ENCODE peak calls at places on chromosomes 13 and 19, in seven cellular contexts. X is astrocyte of the spinal cord, T is uterus, D is AG10803, C is fibroblast of the aortic adventitia, P is lower leg skin, V is cardiac muscle cell. F is an unnamed sample.

GRCh38 chr19:58409010-58409790 is 751 bp downstream of the ZNF584 start:
- DNase-seq in X (no peak), T (no peak), D (no peak), C (peak; percentile 27), P (no peak), V (peak; percentile 35), F (no peak)

GRCh38 chr13:109979186-109979585 is 192.8 kb upstream of the IRS2 start:
- DNase-seq in X (no peak), T (no peak), D (no peak), C (no peak), P (no peak), V (no peak), F (no peak)

GRCh38 chr19:32599736-32600157 is 18.8 kb downstream of the PDCD5 start:
- DNase-seq in X (peak; percentile 71), T (no peak), D (peak; percentile 70), C (peak; percentile 76), P (no peak), V (peak; percentile 80), F (peak; percentile 31)

GRCh38 chr19:29965529-29965928 is 23.5 kb downstream of the URI1 start:
- DNase-seq in X (peak; percentile 57), T (no peak), D (peak; percentile 51), C (peak; percentile 51), P (no peak), V (no peak), F (no peak)

GRCh38 chr13:41389580-41389979 is 67.8 kb upstream of the RGCC start:
- DNase-seq in X (no peak), T (no peak), D (no peak), C (no peak), P (no peak), V (no peak), F (no peak)

GRCh38 chr19:54436561-54437229 is 12.3 kb upstream of the LENG8 start:
- DNase-seq in X (no peak), T (no peak), D (no peak), C (no peak), P (no peak), V (no peak), F (no peak)

GRCh38 chr19:944663-945241 is 18.9 kb downstream of the ARID3A start:
- DNase-seq in X (no peak), T (no peak), D (no peak), C (no peak), P (no peak), V (no peak), F (no peak)

GRCh38 chr13:36193151-36193855 is 21.1 kb downstream of the SOHLH2 start:
- DNase-seq in X (peak; percentile 54), T (no peak), D (peak; percentile 15), C (peak; percentile 40), P (no peak), V (peak; percentile 44), F (peak; percentile 55)

GRCh38 chr13:47085346-47085745 is 188.5 kb upstream of the HTR2A start:
- DNase-seq in X (no peak), T (no peak), D (peak; percentile 78), C (peak; percentile 42), P (no peak), V (no peak), F (no peak)

GRCh38 chr13:101626925-101627555 is 174.6 kb downstream of the ITGBL1 start:
- DNase-seq in X (peak; percentile 41), T (no peak), D (no peak), C (peak; percentile 50), P (no peak), V (no peak), F (no peak)

GRCh38 chr13:31930901-31931522 is 100.6 kb upstream of the FRY start:
- DNase-seq in X (no peak), T (no peak), D (no peak), C (peak; percentile 13), P (no peak), V (peak; percentile 10), F (no peak)

GRCh38 chr19:19500975-19501644 is 14.2 kb downstream of the TSSK6 start:
- DNase-seq in X (no peak), T (no peak), D (no peak), C (no peak), P (no peak), V (no peak), F (no peak)

GRCh38 chr13:29805994-29806748 is 44.2 kb downstream of the UBL3 start:
- DNase-seq in X (no peak), T (no peak), D (no peak), C (no peak), P (no peak), V (no peak), F (no peak)

GRCh38 chr19:40249781-40250180 is 23.3 kb upstream of the CCNP start:
- DNase-seq in X (no peak), T (no peak), D (no peak), C (no peak), P (no peak), V (no peak), F (no peak)

GRCh38 chr13:91291078-91291477 is 56.4 kb upstream of the MIR17HG start:
- DNase-seq in X (no peak), T (no peak), D (no peak), C (no peak), P (no peak), V (no peak), F (no peak)

GRCh38 chr19:51688665-51689571 is 4.2 kb upstream of the SPACA6 start:
- DNase-seq in X (peak; percentile 98), T (peak; percentile 96), D (peak; percentile 97), C (peak; percentile 96), P (peak; percentile 72), V (peak; percentile 99), F (peak; percentile 78)

GRCh38 chr13:21465710-21466160 is 6.6 kb upstream of the ZDHHC20 start:
- DNase-seq in X (no peak), T (no peak), D (no peak), C (no peak), P (no peak), V (no peak), F (no peak)

GRCh38 chr19:4566402-4567051 is 7.0 kb upstream of the SEMA6B start:
- DNase-seq in X (no peak), T (no peak), D (no peak), C (no peak), P (no peak), V (no peak), F (no peak)

GRCh38 chr19:51195316-51195586 is 29.6 kb upstream of the CD33 start:
- DNase-seq in X (no peak), T (no peak), D (no peak), C (no peak), P (no peak), V (no peak), F (no peak)

GRCh38 chr19:3401004-3401768 is 34.8 kb downstream of the NFIC start:
- DNase-seq in X (no peak), T (no peak), D (no peak), C (no peak), P (no peak), V (no peak), F (no peak)

GRCh38 chr19:30666301-30666803 is 294.2 kb downstream of the ZNF536 start:
- DNase-seq in X (peak; percentile 14), T (peak; percentile 43), D (peak; percentile 15), C (peak; percentile 29), P (no peak), V (peak; percentile 36), F (no peak)

GRCh38 chr13:102779426-102780159 is 6.0 kb upstream of the TEX30 start:
- DNase-seq in X (no peak), T (no peak), D (no peak), C (no peak), P (no peak), V (peak; percentile 40), F (no peak)

GRCh38 chr19:39038098-39038497 is 5.7 kb upstream of the FBXO27 start:
- DNase-seq in X (peak; percentile 19), T (peak; percentile 18), D (peak; percentile 27), C (peak; percentile 50), P (peak; percentile 33), V (peak; percentile 61), F (no peak)

GRCh38 chr13:78599911-78600310 is 3.4 kb downstream of the POU4F1 start:
- DNase-seq in X (no peak), T (no peak), D (no peak), C (no peak), P (no peak), V (no peak), F (no peak)
- TF ChIP-seq CTCF in X (no peak), T (no peak), D (no peak), C (no peak), P (no peak), V (no peak), F (no peak)

GRCh38 chr13:56736966-56737365 is 403.8 kb upstream of the PRR20A start:
- DNase-seq in X (no peak), T (no peak), D (no peak), C (no peak), P (no peak), V (no peak), F (no peak)

GRCh38 chr13:56735537-56735942 is 405.2 kb upstream of the PRR20A start:
- DNase-seq in X (no peak), T (no peak), D (no peak), C (no peak), P (no peak), V (no peak), F (no peak)
- H3K4me3 ChIP-seq in X (no peak overlapping the region), T (no peak overlapping the region), D (no peak overlapping the region), C (no peak overlapping the region), P (no peak overlapping the region), V (peak overlapping the region; percentile 84), F (no peak overlapping the region)

DNA sequence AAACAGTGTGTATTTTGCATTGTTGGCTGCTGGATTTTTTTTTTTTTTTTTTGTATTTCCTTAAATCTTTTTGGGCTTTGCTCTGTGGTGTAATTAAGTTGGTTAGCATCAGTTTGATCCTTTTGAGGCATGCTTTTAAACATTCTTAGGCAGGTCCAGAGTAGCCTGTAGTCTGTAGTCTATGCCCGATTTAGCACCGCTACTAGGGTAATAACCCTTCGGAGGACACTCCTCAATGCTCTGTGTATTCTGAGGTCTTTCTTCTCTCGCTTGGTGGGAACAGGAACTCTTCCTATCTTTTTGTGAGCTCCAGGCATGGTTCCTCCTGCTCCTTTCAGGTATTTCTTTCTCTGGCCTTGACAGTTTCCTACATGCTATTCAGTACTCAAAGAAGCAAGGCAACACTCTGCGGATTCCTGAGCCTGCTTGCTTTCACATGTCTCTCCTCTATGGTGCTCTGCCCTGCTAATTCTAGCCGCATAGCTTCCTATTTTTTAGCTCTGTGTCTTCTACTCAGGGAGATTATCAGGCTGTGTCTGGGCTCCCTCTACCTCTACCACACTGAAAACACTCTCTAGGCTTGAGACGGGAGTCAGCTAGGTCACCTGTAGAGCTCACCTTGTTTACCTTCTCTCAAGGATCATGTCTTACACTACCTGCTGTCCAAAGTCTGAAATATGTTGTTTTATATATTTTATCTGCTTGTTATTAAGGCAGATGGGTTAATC is 195.1 kb downstream of the NDFIP2 start:
- DNase-seq in X (no peak), T (no peak), D (no peak), C (no peak), P (no peak), V (no peak), F (no peak)
- TF ChIP-seq CTCF in X (no peak), T (no peak), D (no peak), C (no peak), P (no peak), V (no peak), F (no peak)

DNA sequence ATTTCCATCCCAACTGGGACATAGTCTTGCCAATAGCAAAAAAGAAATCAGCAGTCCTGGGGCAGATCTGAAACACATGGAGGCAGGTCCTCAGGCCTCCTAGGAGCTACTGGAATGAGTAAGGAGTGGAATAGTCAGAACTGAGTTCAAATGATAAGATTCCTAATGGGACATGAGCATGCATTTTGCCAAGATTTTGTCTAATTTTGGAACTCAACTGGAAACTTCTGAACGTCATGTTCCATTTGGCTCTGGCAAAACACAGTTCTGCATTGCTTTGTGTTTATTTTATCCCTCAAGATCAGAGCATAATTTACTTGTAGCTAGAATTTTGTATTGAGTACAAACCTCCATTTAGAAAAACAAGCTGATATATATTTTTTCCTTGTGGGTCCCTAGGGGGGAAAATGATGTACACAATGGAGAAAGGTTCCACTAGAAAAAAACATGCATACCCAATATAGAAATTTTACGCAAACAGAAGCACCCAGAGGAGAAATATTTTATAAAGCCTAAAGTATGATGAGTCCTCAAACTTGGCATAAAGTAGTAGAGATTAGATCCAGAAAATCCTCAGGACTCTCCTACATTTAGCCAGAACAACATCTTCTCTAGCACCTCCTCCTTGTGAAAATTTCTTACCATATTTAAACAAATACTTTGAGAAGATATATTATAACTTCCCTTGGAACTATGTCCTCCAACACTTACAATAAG is 149.0 kb upstream of the SERP2 start:
- DNase-seq in X (no peak), T (peak; percentile 64), D (no peak), C (peak; percentile 85), P (no peak), V (peak; percentile 55), F (no peak)
- H3K4me3 ChIP-seq in X (no peak overlapping the region), T (no peak overlapping the region), D (no peak overlapping the region), C (no peak overlapping the region), P (no peak overlapping the region), V (no peak overlapping the region), F (no peak overlapping the region)

F was measured in retinal pigment epithelial cell.